ENCODE peak calls at places on chromosomes 3 and 15, in six cellular contexts. One of them, this sample, is unnamed.

GRCh38 chr3:185688808-185689207 is 102.7 kb downstream of the SENP2 start:
- DNase-seq in endothelial cell: no peak
- DNase-seq in NCI-H1436: no peak
- DNase-seq in Right ventricle myocardium superior: no peak
- DNase-seq in lower lobe of right lung: no peak
- DNase-seq in upper lobe of right lung: no peak
- DNase-seq in this sample: no peak

GRCh38 chr3:124812291-124813265 is 74.6 kb downstream of the ITGB5 start:
- DNase-seq in endothelial cell: no peak
- DNase-seq in upper lobe of right lung: no peak
- DNase-seq in Right ventricle myocardium superior: peak; percentile 65
- DNase-seq in NCI-H1436: no peak
- DNase-seq in lower lobe of right lung: no peak
- DNase-seq in this sample: peak; percentile 58

GRCh38 chr3:80677796-80678195 is 910.0 kb upstream of the ROBO1 start:
- DNase-seq in upper lobe of right lung: no peak
- DNase-seq in lower lobe of right lung: no peak
- DNase-seq in NCI-H1436: no peak
- DNase-seq in endothelial cell: no peak
- DNase-seq in Right ventricle myocardium superior: no peak
- DNase-seq in this sample: no peak

GRCh38 chr3:162612991-162613390 is 1116.4 kb downstream of the OTOL1 start:
- DNase-seq in Right ventricle myocardium superior: no peak
- DNase-seq in endothelial cell: no peak
- DNase-seq in NCI-H1436: no peak
- DNase-seq in upper lobe of right lung: no peak
- DNase-seq in lower lobe of right lung: no peak
- DNase-seq in this sample: no peak

GRCh38 chr3:71385040-71385685 is 198.4 kb downstream of the FOXP1 start:
- DNase-seq in upper lobe of right lung: no peak
- DNase-seq in lower lobe of right lung: no peak
- DNase-seq in NCI-H1436: no peak
- DNase-seq in Right ventricle myocardium superior: no peak
- DNase-seq in endothelial cell: no peak
- DNase-seq in this sample: no peak

GRCh38 chr3:71072288-71072687 is 511.2 kb downstream of the FOXP1 start:
- DNase-seq in endothelial cell: no peak
- DNase-seq in Right ventricle myocardium superior: no peak
- DNase-seq in upper lobe of right lung: no peak
- DNase-seq in lower lobe of right lung: no peak
- DNase-seq in NCI-H1436: no peak
- DNase-seq in this sample: no peak

GRCh38 chr3:84724877-84725276 is 233.9 kb upstream of the CADM2 start:
- DNase-seq in NCI-H1436: no peak
- DNase-seq in lower lobe of right lung: no peak
- DNase-seq in Right ventricle myocardium superior: no peak
- DNase-seq in upper lobe of right lung: no peak
- DNase-seq in endothelial cell: no peak
- DNase-seq in this sample: no peak

GRCh38 chr15:63203451-63204090 is 14.2 kb downstream of the RAB8B start:
- DNase-seq in NCI-H1436: no peak
- DNase-seq in endothelial cell: no peak
- DNase-seq in upper lobe of right lung: no peak
- DNase-seq in lower lobe of right lung: no peak
- DNase-seq in Right ventricle myocardium superior: no peak
- DNase-seq in this sample: no peak

GRCh38 chr3:45817788-45818523 is 21.6 kb upstream of the SLC6A20 start:
- DNase-seq in Right ventricle myocardium superior: no peak
- DNase-seq in endothelial cell: no peak
- DNase-seq in NCI-H1436: peak; percentile 18
- DNase-seq in lower lobe of right lung: peak; percentile 53
- DNase-seq in upper lobe of right lung: no peak
- DNase-seq in this sample: peak; percentile 28

GRCh38 chr15:66925721-66926120 is 139.7 kb upstream of the SMAD3 start:
- DNase-seq in Right ventricle myocardium superior: no peak
- DNase-seq in upper lobe of right lung: no peak
- DNase-seq in lower lobe of right lung: no peak
- DNase-seq in NCI-H1436: no peak
- DNase-seq in endothelial cell: no peak
- DNase-seq in this sample: no peak

GRCh38 chr3:71862374-71863145 is 77.6 kb upstream of the PROK2 start:
- DNase-seq in upper lobe of right lung: no peak
- DNase-seq in Right ventricle myocardium superior: no peak
- DNase-seq in endothelial cell: no peak
- DNase-seq in NCI-H1436: no peak
- DNase-seq in lower lobe of right lung: no peak
- DNase-seq in this sample: no peak

GRCh38 chr3:147572970-147573340 is 163.8 kb downstream of the ZIC1 start:
- DNase-seq in upper lobe of right lung: no peak
- DNase-seq in Right ventricle myocardium superior: no peak
- DNase-seq in lower lobe of right lung: no peak
- DNase-seq in NCI-H1436: no peak
- DNase-seq in endothelial cell: no peak
- DNase-seq in this sample: no peak

GRCh38 chr3:160134964-160135363 is 90.3 kb upstream of the C3orf80 start:
- DNase-seq in upper lobe of right lung: no peak
- DNase-seq in Right ventricle myocardium superior: no peak
- DNase-seq in NCI-H1436: no peak
- DNase-seq in endothelial cell: no peak
- DNase-seq in lower lobe of right lung: no peak
- DNase-seq in this sample: no peak

GRCh38 chr3:77320514-77320913 is 280.6 kb downstream of the ROBO2 start:
- DNase-seq in Right ventricle myocardium superior: no peak
- DNase-seq in upper lobe of right lung: no peak
- DNase-seq in NCI-H1436: no peak
- DNase-seq in endothelial cell: no peak
- DNase-seq in lower lobe of right lung: no peak
- DNase-seq in this sample: no peak

GRCh38 chr15:41629436-41629835 is 30.8 kb upstream of the MGA start:
- DNase-seq in lower lobe of right lung: no peak
- DNase-seq in Right ventricle myocardium superior: no peak
- DNase-seq in NCI-H1436: no peak
- DNase-seq in endothelial cell: no peak
- DNase-seq in upper lobe of right lung: no peak
- DNase-seq in this sample: no peak

GRCh38 chr3:194348354-194348753 is 2.8 kb downstream of the CPN2 start:
- DNase-seq in lower lobe of right lung: no peak
- DNase-seq in endothelial cell: no peak
- DNase-seq in Right ventricle myocardium superior: no peak
- DNase-seq in NCI-H1436: no peak
- DNase-seq in upper lobe of right lung: no peak
- DNase-seq in this sample: no peak

GRCh38 chr3:187291512-187292132 is at the start of gene MASP1:
- DNase-seq in endothelial cell: no peak
- DNase-seq in lower lobe of right lung: no peak
- DNase-seq in NCI-H1436: no peak
- DNase-seq in upper lobe of right lung: no peak
- DNase-seq in Right ventricle myocardium superior: peak; percentile 63
- DNase-seq in this sample: no peak

GRCh38 chr15:93029613-93030429 is 59.2 kb downstream of the RGMA start:
- DNase-seq in NCI-H1436: no peak
- DNase-seq in Right ventricle myocardium superior: no peak
- DNase-seq in lower lobe of right lung: no peak
- DNase-seq in upper lobe of right lung: no peak
- DNase-seq in endothelial cell: no peak
- DNase-seq in this sample: no peak

GRCh38 chr15:99450896-99451358 is 114.9 kb upstream of the MEF2A start:
- DNase-seq in lower lobe of right lung: peak; percentile 80
- DNase-seq in upper lobe of right lung: peak; percentile 78
- DNase-seq in endothelial cell: no peak
- DNase-seq in Right ventricle myocardium superior: peak; percentile 87
- DNase-seq in NCI-H1436: no peak
- DNase-seq in this sample: peak; percentile 78

GRCh38 chr15:55917881-55918296 is 75.5 kb downstream of the NEDD4 start:
- DNase-seq in NCI-H1436: no peak
- DNase-seq in Right ventricle myocardium superior: no peak
- DNase-seq in upper lobe of right lung: no peak
- DNase-seq in lower lobe of right lung: no peak
- DNase-seq in endothelial cell: no peak
- DNase-seq in this sample: peak; percentile 42

GRCh38 chr15:73794501-73795133 is 41.5 kb upstream of the INSYN1 start:
- DNase-seq in endothelial cell: no peak
- DNase-seq in lower lobe of right lung: no peak
- DNase-seq in Right ventricle myocardium superior: no peak
- DNase-seq in NCI-H1436: no peak
- DNase-seq in upper lobe of right lung: no peak
- DNase-seq in this sample: no peak

GRCh38 chr3:99128740-99129505 is 227.4 kb upstream of the DCBLD2 start:
- DNase-seq in Right ventricle myocardium superior: no peak
- DNase-seq in NCI-H1436: no peak
- DNase-seq in upper lobe of right lung: no peak
- DNase-seq in endothelial cell: no peak
- DNase-seq in lower lobe of right lung: no peak
- DNase-seq in this sample: no peak

GRCh38 chr15:87752250-87752951 is 504.1 kb downstream of the NTRK3 start:
- DNase-seq in NCI-H1436: no peak
- DNase-seq in endothelial cell: no peak
- DNase-seq in lower lobe of right lung: no peak
- DNase-seq in upper lobe of right lung: no peak
- DNase-seq in Right ventricle myocardium superior: no peak
- DNase-seq in this sample: no peak

GRCh38 chr3:156816794-156817741 is 9.1 kb upstream of the LEKR1 start:
- DNase-seq in lower lobe of right lung: peak; percentile 94
- DNase-seq in NCI-H1436: peak; percentile 51
- DNase-seq in Right ventricle myocardium superior: peak; percentile 93
- DNase-seq in endothelial cell: peak; percentile 85
- DNase-seq in upper lobe of right lung: peak; percentile 96
- DNase-seq in this sample: peak; percentile 92

GRCh38 chr3:33579843-33580242 is 138.2 kb downstream of the CLASP2 start:
- DNase-seq in endothelial cell: no peak
- DNase-seq in upper lobe of right lung: no peak
- DNase-seq in lower lobe of right lung: no peak
- DNase-seq in Right ventricle myocardium superior: no peak
- DNase-seq in NCI-H1436: no peak
- DNase-seq in this sample: no peak

GRCh38 chr15:77541421-77542181 is 91.1 kb downstream of the LINGO1 start:
- DNase-seq in endothelial cell: no peak
- DNase-seq in lower lobe of right lung: peak; percentile 67
- DNase-seq in Right ventricle myocardium superior: peak; percentile 47
- DNase-seq in upper lobe of right lung: no peak
- DNase-seq in NCI-H1436: no peak
- DNase-seq in this sample: no peak

GRCh38 chr3:45966969-45967640 is 23.8 kb downstream of the CXCR6 start:
- DNase-seq in endothelial cell: no peak
- DNase-seq in upper lobe of right lung: no peak
- DNase-seq in lower lobe of right lung: no peak
- DNase-seq in Right ventricle myocardium superior: peak; percentile 72
- DNase-seq in NCI-H1436: no peak
- DNase-seq in this sample: no peak

GRCh38 chr3:169869484-169870304 is at the start of gene LRRC31:
- DNase-seq in lower lobe of right lung: no peak
- DNase-seq in NCI-H1436: peak; percentile 24
- DNase-seq in Right ventricle myocardium superior: no peak
- DNase-seq in upper lobe of right lung: no peak
- DNase-seq in endothelial cell: no peak
- DNase-seq in this sample: peak; percentile 36

GRCh38 chr3:46829699-46830208 is 33.5 kb downstream of the MYL3 start:
- DNase-seq in endothelial cell: no peak
- DNase-seq in Right ventricle myocardium superior: no peak
- DNase-seq in lower lobe of right lung: no peak
- DNase-seq in upper lobe of right lung: no peak
- DNase-seq in NCI-H1436: no peak
- DNase-seq in this sample: no peak

GRCh38 chr15:93235926-93236781 is 147.1 kb upstream of the RGMA start:
- DNase-seq in upper lobe of right lung: peak; percentile 80
- DNase-seq in NCI-H1436: no peak
- DNase-seq in lower lobe of right lung: peak; percentile 82
- DNase-seq in Right ventricle myocardium superior: peak; percentile 76
- DNase-seq in endothelial cell: no peak
- DNase-seq in this sample: peak; percentile 59

GRCh38 chr3:70620956-70621355 is 308.5 kb upstream of the MDFIC2 start:
- DNase-seq in lower lobe of right lung: no peak
- DNase-seq in upper lobe of right lung: no peak
- DNase-seq in Right ventricle myocardium superior: no peak
- DNase-seq in endothelial cell: no peak
- DNase-seq in NCI-H1436: no peak
- DNase-seq in this sample: no peak

GRCh38 chr3:187430576-187430975 is 62.4 kb downstream of the RTP4 start:
- DNase-seq in Right ventricle myocardium superior: no peak
- DNase-seq in endothelial cell: no peak
- DNase-seq in upper lobe of right lung: no peak
- DNase-seq in NCI-H1436: no peak
- DNase-seq in lower lobe of right lung: no peak
- DNase-seq in this sample: no peak

GRCh38 chr3:160987982-160988964 is 116.9 kb downstream of the B3GALNT1 start:
- DNase-seq in Right ventricle myocardium superior: no peak
- DNase-seq in endothelial cell: no peak
- DNase-seq in upper lobe of right lung: no peak
- DNase-seq in lower lobe of right lung: no peak
- DNase-seq in NCI-H1436: no peak
- DNase-seq in this sample: no peak

GRCh38 chr15:39083213-39083612 is 497.7 kb upstream of the THBS1 start:
- DNase-seq in upper lobe of right lung: no peak
- DNase-seq in Right ventricle myocardium superior: no peak
- DNase-seq in NCI-H1436: no peak
- DNase-seq in endothelial cell: no peak
- DNase-seq in lower lobe of right lung: no peak
- DNase-seq in this sample: no peak

GRCh38 chr3:188918086-188918485 is 253.7 kb upstream of the TPRG1 start:
- DNase-seq in NCI-H1436: no peak
- DNase-seq in endothelial cell: no peak
- DNase-seq in lower lobe of right lung: no peak
- DNase-seq in upper lobe of right lung: no peak
- DNase-seq in Right ventricle myocardium superior: no peak
- DNase-seq in this sample: no peak

GRCh38 chr3:57444469-57444868 is 99.7 kb downstream of the DNAH12 start:
- DNase-seq in NCI-H1436: no peak
- DNase-seq in upper lobe of right lung: no peak
- DNase-seq in Right ventricle myocardium superior: no peak
- DNase-seq in lower lobe of right lung: no peak
- DNase-seq in endothelial cell: no peak
- DNase-seq in this sample: no peak

GRCh38 chr15:31260646-31261265 is 65.9 kb upstream of the KLF13 start:
- DNase-seq in NCI-H1436: no peak
- DNase-seq in upper lobe of right lung: peak; percentile 18
- DNase-seq in lower lobe of right lung: no peak
- DNase-seq in Right ventricle myocardium superior: no peak
- DNase-seq in endothelial cell: no peak
- DNase-seq in this sample: peak; percentile 17

This sample was measured in mucosa of descending colon.